ENCODE peak calls at places on chromosomes 7 and 10, in six cellular contexts. One of them, this sample, is unnamed.

GRCh38 chr7:31261373-31261772 is 79.2 kb downstream of the NEUROD6 start:
- DNase-seq in CD8-positive, alpha-beta T cell: no peak
- DNase-seq in IMR-90: no peak
- DNase-seq in brain microvascular endothelial cell: no peak
- DNase-seq in PC-9: no peak
- DNase-seq in psoas muscle: no peak
- DNase-seq in this sample: no peak

GRCh38 chr10:27948191-27948590 is 50.7 kb downstream of the ODAD2 start:
- DNase-seq in PC-9: no peak
- DNase-seq in psoas muscle: no peak
- DNase-seq in IMR-90: no peak
- DNase-seq in CD8-positive, alpha-beta T cell: no peak
- DNase-seq in brain microvascular endothelial cell: no peak
- DNase-seq in this sample: no peak

GRCh38 chr7:46029111-46029704 is 108.1 kb upstream of the IGFBP3 start:
- DNase-seq in CD8-positive, alpha-beta T cell: no peak
- DNase-seq in brain microvascular endothelial cell: no peak
- DNase-seq in IMR-90: no peak
- DNase-seq in psoas muscle: no peak
- DNase-seq in PC-9: no peak
- DNase-seq in this sample: no peak

GRCh38 chr7:135853499-135853898 is 104.9 kb upstream of the FAM180A start:
- DNase-seq in IMR-90: no peak
- DNase-seq in psoas muscle: no peak
- DNase-seq in PC-9: no peak
- DNase-seq in brain microvascular endothelial cell: no peak
- DNase-seq in CD8-positive, alpha-beta T cell: no peak
- DNase-seq in this sample: peak; percentile 73

GRCh38 chr10:75487087-75487784 is 55.8 kb downstream of the LRMDA start:
- DNase-seq in brain microvascular endothelial cell: no peak
- DNase-seq in PC-9: no peak
- DNase-seq in IMR-90: no peak
- DNase-seq in CD8-positive, alpha-beta T cell: no peak
- DNase-seq in psoas muscle: no peak
- DNase-seq in this sample: peak; percentile 16

GRCh38 chr7:106418094-106418493 is 133.3 kb upstream of the NAMPT start:
- DNase-seq in IMR-90: peak; percentile 14
- DNase-seq in psoas muscle: no peak
- DNase-seq in CD8-positive, alpha-beta T cell: no peak
- DNase-seq in brain microvascular endothelial cell: no peak
- DNase-seq in PC-9: peak; percentile 17
- DNase-seq in this sample: no peak

GRCh38 chr10:114458955-114459354 is 54.7 kb upstream of the AFAP1L2 start:
- DNase-seq in IMR-90: peak; percentile 4
- DNase-seq in brain microvascular endothelial cell: peak; percentile 8
- DNase-seq in PC-9: no peak
- DNase-seq in psoas muscle: peak; percentile 45
- DNase-seq in CD8-positive, alpha-beta T cell: no peak
- DNase-seq in this sample: no peak

GRCh38 chr7:25255603-25256320 is 27.5 kb upstream of the NPVF start:
- DNase-seq in psoas muscle: no peak
- DNase-seq in brain microvascular endothelial cell: no peak
- DNase-seq in IMR-90: no peak
- DNase-seq in CD8-positive, alpha-beta T cell: no peak
- DNase-seq in PC-9: no peak
- DNase-seq in this sample: no peak

GRCh38 chr10:61793760-61794713 is 107.5 kb upstream of the ARID5B start:
- DNase-seq in brain microvascular endothelial cell: peak; percentile 28
- DNase-seq in IMR-90: peak; percentile 79
- DNase-seq in PC-9: no peak
- DNase-seq in CD8-positive, alpha-beta T cell: no peak
- DNase-seq in psoas muscle: no peak
- DNase-seq in this sample: no peak

GRCh38 chr7:129489491-129489890 is 12.8 kb upstream of the SMKR1 start:
- DNase-seq in psoas muscle: no peak
- DNase-seq in CD8-positive, alpha-beta T cell: no peak
- DNase-seq in PC-9: no peak
- DNase-seq in brain microvascular endothelial cell: peak; percentile 84
- DNase-seq in IMR-90: peak; percentile 93
- DNase-seq in this sample: no peak

GRCh38 chr10:113381906-113382562 is 170.8 kb upstream of the HABP2 start:
- DNase-seq in brain microvascular endothelial cell: peak; percentile 81
- DNase-seq in IMR-90: peak; percentile 57
- DNase-seq in PC-9: no peak
- DNase-seq in CD8-positive, alpha-beta T cell: peak; percentile 52
- DNase-seq in psoas muscle: no peak
- DNase-seq in this sample: no peak

GRCh38 chr7:96598421-96598820 is 111.2 kb downstream of the SEM1 start:
- DNase-seq in IMR-90: no peak
- DNase-seq in psoas muscle: no peak
- DNase-seq in PC-9: no peak
- DNase-seq in CD8-positive, alpha-beta T cell: no peak
- DNase-seq in brain microvascular endothelial cell: no peak
- DNase-seq in this sample: no peak

GRCh38 chr10:47453435-47454293 is 30.3 kb downstream of the ANXA8 start:
- DNase-seq in brain microvascular endothelial cell: no peak
- DNase-seq in CD8-positive, alpha-beta T cell: no peak
- DNase-seq in PC-9: no peak
- DNase-seq in IMR-90: no peak
- DNase-seq in psoas muscle: no peak
- DNase-seq in this sample: no peak

GRCh38 chr7:102284891-102285540 is 1.7 kb upstream of the SH2B2 start:
- DNase-seq in brain microvascular endothelial cell: no peak
- DNase-seq in PC-9: no peak
- DNase-seq in CD8-positive, alpha-beta T cell: no peak
- DNase-seq in IMR-90: no peak
- DNase-seq in psoas muscle: peak; percentile 58
- DNase-seq in this sample: no peak

GRCh38 chr10:69953851-69954250 is 98.8 kb upstream of the MACROH2A2 start:
- DNase-seq in brain microvascular endothelial cell: no peak
- DNase-seq in CD8-positive, alpha-beta T cell: no peak
- DNase-seq in PC-9: no peak
- DNase-seq in psoas muscle: no peak
- DNase-seq in IMR-90: no peak
- DNase-seq in this sample: no peak

GRCh38 chr10:27448926-27449325 is 55.2 kb upstream of the RAB18 start:
- DNase-seq in CD8-positive, alpha-beta T cell: no peak
- DNase-seq in IMR-90: peak; percentile 68
- DNase-seq in PC-9: no peak
- DNase-seq in brain microvascular endothelial cell: peak; percentile 47
- DNase-seq in psoas muscle: no peak
- DNase-seq in this sample: peak; percentile 61

GRCh38 chr7:39589323-39590111 is 23.3 kb downstream of the YAE1 start:
- DNase-seq in psoas muscle: no peak
- DNase-seq in CD8-positive, alpha-beta T cell: peak; percentile 53
- DNase-seq in PC-9: peak; percentile 63
- DNase-seq in IMR-90: peak; percentile 84
- DNase-seq in brain microvascular endothelial cell: peak; percentile 94
- DNase-seq in this sample: peak; percentile 80

GRCh38 chr7:96596120-96596826 is 113.4 kb downstream of the SEM1 start:
- DNase-seq in brain microvascular endothelial cell: no peak
- DNase-seq in IMR-90: no peak
- DNase-seq in CD8-positive, alpha-beta T cell: no peak
- DNase-seq in psoas muscle: no peak
- DNase-seq in PC-9: no peak
- DNase-seq in this sample: no peak

GRCh38 chr7:28061824-28062196 is 118.8 kb downstream of the JAZF1 start:
- DNase-seq in CD8-positive, alpha-beta T cell: no peak
- DNase-seq in psoas muscle: no peak
- DNase-seq in PC-9: no peak
- DNase-seq in brain microvascular endothelial cell: no peak
- DNase-seq in IMR-90: no peak
- DNase-seq in this sample: no peak
- TF ChIP-seq CTCF in CD8-positive, alpha-beta T cell: no peak
- TF ChIP-seq CTCF in psoas muscle: no peak
- TF ChIP-seq CTCF in PC-9: no peak
- TF ChIP-seq CTCF in brain microvascular endothelial cell: no peak
- TF ChIP-seq CTCF in IMR-90: no peak
- TF ChIP-seq CTCF in this sample: no peak

GRCh38 chr7:155190608-155191536 is 106.8 kb upstream of the INSIG1 start:
- DNase-seq in brain microvascular endothelial cell: peak; percentile 36
- DNase-seq in PC-9: peak; percentile 72
- DNase-seq in CD8-positive, alpha-beta T cell: peak; percentile 79
- DNase-seq in psoas muscle: peak; percentile 63
- DNase-seq in IMR-90: no peak
- DNase-seq in this sample: no peak

GRCh38 chr7:155193716-155194115 is 104.0 kb upstream of the INSIG1 start:
- DNase-seq in CD8-positive, alpha-beta T cell: no peak
- DNase-seq in PC-9: no peak
- DNase-seq in IMR-90: no peak
- DNase-seq in psoas muscle: no peak
- DNase-seq in brain microvascular endothelial cell: no peak
- DNase-seq in this sample: no peak

GRCh38 chr7:155192961-155193640 is 104.6 kb upstream of the INSIG1 start:
- DNase-seq in brain microvascular endothelial cell: no peak
- DNase-seq in IMR-90: no peak
- DNase-seq in psoas muscle: no peak
- DNase-seq in CD8-positive, alpha-beta T cell: no peak
- DNase-seq in PC-9: no peak
- DNase-seq in this sample: no peak

GRCh38 chr7:155189600-155189989 is 108.1 kb upstream of the INSIG1 start:
- DNase-seq in IMR-90: no peak
- DNase-seq in CD8-positive, alpha-beta T cell: no peak
- DNase-seq in psoas muscle: no peak
- DNase-seq in PC-9: no peak
- DNase-seq in brain microvascular endothelial cell: no peak
- DNase-seq in this sample: no peak

DNA sequence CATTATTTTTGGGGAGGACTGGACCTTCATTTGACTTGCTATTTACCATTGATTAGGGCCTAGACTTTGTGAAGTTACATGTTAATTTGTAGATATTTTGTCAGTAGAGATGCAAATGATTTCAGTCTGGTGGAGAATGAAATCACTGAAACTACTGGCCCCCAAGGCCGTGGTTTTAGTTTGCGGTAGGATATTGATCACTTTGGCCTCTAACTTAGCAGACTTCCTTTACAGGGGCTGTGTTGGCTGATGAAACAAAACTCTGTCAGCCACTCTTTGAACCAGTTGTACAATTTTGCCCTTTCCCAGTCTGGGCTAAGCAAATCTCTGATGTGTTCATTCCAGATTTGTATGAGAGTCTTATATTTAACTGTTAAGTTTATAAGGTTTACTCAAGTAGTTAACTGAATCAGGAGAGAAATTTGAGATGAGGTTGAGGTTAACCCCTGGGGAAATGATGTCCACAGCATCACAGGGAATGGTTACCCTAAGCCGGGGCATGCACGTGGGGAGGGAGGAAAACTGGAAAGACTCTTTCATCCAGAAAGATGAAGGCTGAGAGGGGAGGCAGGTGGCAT is 105.7 kb upstream of the INSIG1 start:
- DNase-seq in IMR-90: no peak
- DNase-seq in brain microvascular endothelial cell: no peak
- DNase-seq in CD8-positive, alpha-beta T cell: no peak
- DNase-seq in psoas muscle: no peak
- DNase-seq in PC-9: no peak
- DNase-seq in this sample: no peak
- H3K27me3 ChIP-seq in IMR-90: peaks cover 2% of the 10 kb centered on the region
- H3K27me3 ChIP-seq in brain microvascular endothelial cell: no peaks in the 10 kb centered on the region
- H3K27me3 ChIP-seq in CD8-positive, alpha-beta T cell: no peaks in the 10 kb centered on the region
- H3K27me3 ChIP-seq in psoas muscle: no peaks in the 10 kb centered on the region
- H3K27me3 ChIP-seq in PC-9: peaks cover 59% of the 10 kb centered on the region
- H3K27me3 ChIP-seq in this sample: no peaks in the 10 kb centered on the region

GRCh38 chr7:73648593-73649332 is 18.9 kb upstream of the VPS37D start:
- DNase-seq in psoas muscle: no peak
- DNase-seq in IMR-90: no peak
- DNase-seq in brain microvascular endothelial cell: no peak
- DNase-seq in PC-9: no peak
- DNase-seq in CD8-positive, alpha-beta T cell: no peak
- DNase-seq in this sample: no peak

GRCh38 chr7:73650524-73650923 is 17.1 kb upstream of the VPS37D start:
- DNase-seq in brain microvascular endothelial cell: no peak
- DNase-seq in IMR-90: no peak
- DNase-seq in psoas muscle: no peak
- DNase-seq in PC-9: no peak
- DNase-seq in CD8-positive, alpha-beta T cell: no peak
- DNase-seq in this sample: no peak

GRCh38 chr7:73646785-73647724 is 20.6 kb upstream of the VPS37D start:
- DNase-seq in CD8-positive, alpha-beta T cell: no peak
- DNase-seq in IMR-90: no peak
- DNase-seq in brain microvascular endothelial cell: no peak
- DNase-seq in psoas muscle: no peak
- DNase-seq in PC-9: no peak
- DNase-seq in this sample: no peak

GRCh38 chr7:73645643-73646182 is 21.4 kb upstream of the MLXIPL start:
- DNase-seq in CD8-positive, alpha-beta T cell: no peak
- DNase-seq in brain microvascular endothelial cell: no peak
- DNase-seq in psoas muscle: no peak
- DNase-seq in PC-9: no peak
- DNase-seq in IMR-90: no peak
- DNase-seq in this sample: no peak

GRCh38 chr7:73647725-73648592 is 19.7 kb upstream of the VPS37D start:
- DNase-seq in brain microvascular endothelial cell: no peak
- DNase-seq in IMR-90: no peak
- DNase-seq in psoas muscle: peak; percentile 25
- DNase-seq in PC-9: peak; percentile 57
- DNase-seq in CD8-positive, alpha-beta T cell: no peak
- DNase-seq in this sample: no peak
- TF ChIP-seq CTCF in brain microvascular endothelial cell: no peak
- TF ChIP-seq CTCF in IMR-90: no peak
- TF ChIP-seq CTCF in psoas muscle: peak; percentile 12
- TF ChIP-seq CTCF in PC-9: no peak
- TF ChIP-seq CTCF in CD8-positive, alpha-beta T cell: no peak
- TF ChIP-seq CTCF in this sample: no peak

GRCh38 chr10:15863733-15864132 is 3.4 kb upstream of the MINDY3 start:
- DNase-seq in brain microvascular endothelial cell: no peak
- DNase-seq in CD8-positive, alpha-beta T cell: no peak
- DNase-seq in PC-9: no peak
- DNase-seq in psoas muscle: no peak
- DNase-seq in IMR-90: no peak
- DNase-seq in this sample: no peak
- H3K27me3 ChIP-seq in brain microvascular endothelial cell: peaks cover under 1% of the 10 kb centered on the region
- H3K27me3 ChIP-seq in CD8-positive, alpha-beta T cell: peaks cover 4% of the 10 kb centered on the region
- H3K27me3 ChIP-seq in PC-9: peaks cover 45% of the 10 kb centered on the region
- H3K27me3 ChIP-seq in psoas muscle: peaks cover 2% of the 10 kb centered on the region
- H3K27me3 ChIP-seq in IMR-90: peaks cover 6% of the 10 kb centered on the region
- H3K27me3 ChIP-seq in this sample: no peaks in the 10 kb centered on the region

GRCh38 chr10:30320248-30320647 is 28.8 kb downstream of the MTPAP start:
- DNase-seq in PC-9: no peak
- DNase-seq in psoas muscle: no peak
- DNase-seq in CD8-positive, alpha-beta T cell: no peak
- DNase-seq in brain microvascular endothelial cell: no peak
- DNase-seq in IMR-90: no peak
- DNase-seq in this sample: no peak

GRCh38 chr10:30324448-30325110 is 24.5 kb downstream of the MTPAP start:
- DNase-seq in brain microvascular endothelial cell: no peak
- DNase-seq in psoas muscle: no peak
- DNase-seq in CD8-positive, alpha-beta T cell: no peak
- DNase-seq in IMR-90: no peak
- DNase-seq in PC-9: no peak
- DNase-seq in this sample: no peak
- TF ChIP-seq CTCF in brain microvascular endothelial cell: no peak
- TF ChIP-seq CTCF in psoas muscle: no peak
- TF ChIP-seq CTCF in CD8-positive, alpha-beta T cell: no peak
- TF ChIP-seq CTCF in IMR-90: no peak
- TF ChIP-seq CTCF in PC-9: no peak
- TF ChIP-seq CTCF in this sample: no peak

GRCh38 chr7:108375668-108376067 is 80.6 kb downstream of the NRCAM start:
- DNase-seq in IMR-90: no peak
- DNase-seq in PC-9: no peak
- DNase-seq in brain microvascular endothelial cell: no peak
- DNase-seq in psoas muscle: no peak
- DNase-seq in CD8-positive, alpha-beta T cell: no peak
- DNase-seq in this sample: no peak
- H3K27me3 ChIP-seq in IMR-90: no peaks in the 10 kb centered on the region
- H3K27me3 ChIP-seq in PC-9: no peaks in the 10 kb centered on the region
- H3K27me3 ChIP-seq in brain microvascular endothelial cell: no peaks in the 10 kb centered on the region
- H3K27me3 ChIP-seq in psoas muscle: no peaks in the 10 kb centered on the region
- H3K27me3 ChIP-seq in CD8-positive, alpha-beta T cell: no peaks in the 10 kb centered on the region
- H3K27me3 ChIP-seq in this sample: no peaks in the 10 kb centered on the region